ENCODE peak calls at places on chromosome 20, in nine cellular contexts. G is prostate gland, I is RWPE2, Q is RWPE1, X is tibial artery, S is caudate nucleus, O is MM.1S, A is neural progenitor cell, N is hepatocyte. B is an unnamed sample.

GRCh38 chr20:347317-347639 is 367 bp downstream of the NRSN2 start:
- DNase-seq in G (no peak), Q (no peak), O (no peak), I (no peak), S (no peak), A (peak), N (no peak), X (no peak), B (no peak)

GRCh38 chr20:25196701-25197120 is 1.2 kb downstream of the ENTPD6 start:
- DNase-seq in N (no peak), X (no peak), G (peak), A (peak), S (no peak), I (no peak), Q (no peak), O (peak), B (no peak)

GRCh38 chr20:59765599-59766177 is 161.3 kb downstream of the PHACTR3 start:
- DNase-seq in O (peak), A (peak), Q (peak), I (peak), S (no peak), X (no peak), G (no peak), N (peak), B (peak)

GRCh38 chr20:14700641-14700965 is 363.2 kb upstream of the FLRT3 start:
- DNase-seq in Q (peak), N (peak), O (peak), S (no peak), I (no peak), G (no peak), A (no peak), X (no peak), B (no peak)

GRCh38 chr20:32571566-32571965 is 13.6 kb downstream of the NOL4L start:
- DNase-seq in A (no peak), S (no peak), N (no peak), O (no peak), Q (no peak), G (no peak), X (no peak), I (peak), B (no peak)

GRCh38 chr20:10228330-10228729 is 9.7 kb downstream of the SNAP25 start:
- DNase-seq in A (no peak), X (no peak), N (peak), O (no peak), S (no peak), I (no peak), Q (peak), G (no peak), B (no peak)

GRCh38 chr20:11246251-11246775 is 572.5 kb upstream of the JAG1 start:
- DNase-seq in A (no peak), X (no peak), O (no peak), N (no peak), I (no peak), G (no peak), Q (no peak), S (no peak), B (no peak)

GRCh38 chr20:21090112-21090737 is 15.9 kb downstream of the LINC00237 start:
- DNase-seq in Q (no peak), S (no peak), O (no peak), I (no peak), X (no peak), N (no peak), A (no peak), G (no peak), B (no peak)

GRCh38 chr20:46399401-46399800 is 7.0 kb downstream of the ELMO2 start:
- DNase-seq in O (peak), N (no peak), X (no peak), S (no peak), A (no peak), I (peak), G (peak), Q (no peak), B (no peak)

GRCh38 chr20:30811896-30812671 is 445.4 kb upstream of the DEFB115 start:
- DNase-seq in A (peak), G (no peak), Q (no peak), O (no peak), N (no peak), S (no peak), I (peak), X (no peak), B (peak)

GRCh38 chr20:58696411-58696961 is 3.9 kb downstream of the NPEPL1 start:
- DNase-seq in S (no peak), O (no peak), I (peak), G (no peak), A (no peak), X (peak), Q (no peak), N (no peak), B (no peak)

GRCh38 chr20:10453241-10453640 is 18.1 kb downstream of the SLX4IP start:
- DNase-seq in S (no peak), X (no peak), Q (no peak), A (no peak), G (no peak), N (no peak), O (peak), I (no peak), B (no peak)

GRCh38 chr20:45592574-45593189 is 13.6 kb upstream of the WFDC8 start:
- DNase-seq in I (no peak), O (peak), G (no peak), X (no peak), A (peak), N (peak), S (no peak), Q (peak), B (no peak)

GRCh38 chr20:8515810-8516435 is 383.9 kb downstream of the PLCB1 start:
- DNase-seq in O (no peak), X (no peak), Q (no peak), S (no peak), A (no peak), G (no peak), N (no peak), I (no peak), B (no peak)

GRCh38 chr20:19652591-19653026 is 105.4 kb upstream of the RIN2 start:
- DNase-seq in I (no peak), A (no peak), N (no peak), O (no peak), G (no peak), X (no peak), Q (no peak), S (no peak), B (no peak)

GRCh38 chr20:41138527-41139226 is 1.3 kb downstream of the PLCG1 start:
- DNase-seq in O (no peak), A (peak), X (peak), N (peak), I (peak), Q (peak), G (no peak), S (no peak), B (no peak)

GRCh38 chr20:444117-444516 is 18.2 kb downstream of the TBC1D20 start:
- DNase-seq in A (no peak), N (no peak), X (no peak), S (no peak), Q (no peak), G (no peak), O (no peak), I (peak), B (no peak)

GRCh38 chr20:46939566-46939965 is 44.9 kb downstream of the EYA2 start:
- DNase-seq in X (no peak), Q (no peak), O (no peak), A (no peak), G (no peak), I (no peak), S (no peak), N (no peak), B (no peak)

GRCh38 chr20:219290-220115 is 7.6 kb upstream of the DEFB129 start:
- DNase-seq in S (no peak), N (peak), Q (peak), I (no peak), O (no peak), A (peak), X (no peak), G (no peak), B (no peak)

DNA sequence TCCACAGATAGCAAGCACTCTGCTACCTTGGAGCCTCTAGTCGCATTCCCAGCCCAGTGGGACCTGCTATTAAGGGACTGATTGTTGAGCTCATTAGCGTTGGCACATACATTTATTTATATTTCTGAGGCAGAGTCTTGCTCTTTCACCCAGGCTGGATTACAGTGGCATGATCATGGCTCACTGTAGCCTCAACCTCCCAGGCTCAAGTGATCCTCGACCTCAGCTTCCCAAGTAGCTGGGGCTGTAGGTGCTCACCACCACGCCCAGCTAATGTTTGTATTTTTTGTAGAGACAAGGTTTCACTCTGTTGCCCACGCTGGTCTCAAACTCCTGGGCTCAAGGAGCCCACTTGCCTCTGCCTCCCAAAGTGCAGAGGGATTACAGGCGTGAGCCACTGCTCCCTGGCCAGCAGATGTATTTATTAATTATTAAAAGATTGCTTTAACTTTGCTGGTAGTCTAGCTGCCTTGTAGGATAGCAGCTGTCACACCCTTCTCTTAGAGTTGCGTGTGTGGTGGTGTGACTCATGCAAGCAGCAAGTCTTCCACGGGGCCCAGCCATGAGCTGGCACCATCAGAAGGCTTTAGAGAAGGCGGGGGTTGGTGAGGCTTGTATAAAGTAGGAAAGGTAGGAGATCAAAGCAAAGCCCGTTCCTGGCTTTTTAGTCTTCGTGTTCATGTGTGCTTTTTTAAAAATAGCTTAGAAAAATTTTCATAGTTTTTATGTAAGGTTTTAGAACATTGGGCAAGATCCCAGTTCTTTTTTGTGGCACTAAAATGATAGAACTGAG is 16.5 kb downstream of the ACTR5 start:
- DNase-seq in Q (peak), G (no peak), S (no peak), O (no peak), A (no peak), I (peak), X (peak), N (peak), B (no peak)
- H3K27ac ChIP-seq in Q (peak), G (no peak), S (peak), O (no peak), A (no peak), I (peak), X (peak), N (peak), B (no peak)

DNA sequence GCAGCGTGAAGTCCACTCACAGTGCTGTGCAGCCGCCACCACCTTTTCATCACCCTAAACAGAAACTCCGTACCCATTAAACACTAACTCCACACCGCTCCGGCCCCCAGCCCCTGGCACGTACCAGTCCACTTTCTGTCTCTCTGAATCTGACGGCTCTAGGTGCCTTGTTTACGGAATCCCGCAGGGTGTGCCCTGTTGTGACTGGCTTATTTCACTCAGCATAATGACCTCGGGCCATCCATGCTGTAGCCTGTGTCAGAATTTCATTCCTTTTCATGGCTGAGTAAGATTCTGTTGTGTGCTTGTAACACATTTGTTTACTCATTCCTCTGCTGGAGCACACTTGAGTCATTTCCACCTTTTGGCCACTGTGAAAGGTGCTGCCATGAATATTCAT is 18.0 kb downstream of the TCFL5 start:
- DNase-seq in S (no peak), I (peak), X (no peak), G (no peak), Q (no peak), A (no peak), N (no peak), O (no peak), B (no peak)
- H3K27ac ChIP-seq in S (no peak), I (no peak), X (no peak), G (no peak), Q (no peak), A (no peak), N (no peak), O (no peak), B (no peak)

GRCh38 chr20:63944078-63944941 is 11.9 kb downstream of the UCKL1 start:
- DNase-seq in O (no peak), I (no peak), X (peak), G (no peak), Q (no peak), N (no peak), A (no peak), S (no peak), B (no peak)
- H3K27ac ChIP-seq in O (no peak), I (peak), X (no peak), G (no peak), Q (peak), N (no peak), A (no peak), S (no peak), B (no peak)

GRCh38 chr20:57583289-57584257 is 22.7 kb downstream of the PCK1 start:
- DNase-seq in Q (no peak), O (no peak), S (no peak), A (no peak), G (no peak), N (no peak), I (peak), X (no peak), B (no peak)

GRCh38 chr20:57580478-57581201 is 19.7 kb downstream of the PCK1 start:
- DNase-seq in I (no peak), G (no peak), O (no peak), Q (no peak), S (no peak), X (no peak), N (no peak), A (no peak), B (no peak)

GRCh38 chr20:57582432-57583288 is 21.8 kb downstream of the PCK1 start:
- DNase-seq in S (no peak), A (peak), X (peak), O (no peak), Q (no peak), G (no peak), N (peak), I (peak), B (no peak)

GRCh38 chr20:57581202-57582028 is 20.5 kb downstream of the PCK1 start:
- DNase-seq in S (no peak), I (peak), G (no peak), A (no peak), N (no peak), O (no peak), Q (no peak), X (peak), B (no peak)

GRCh38 chr20:57582029-57582378 is 21.1 kb downstream of the PCK1 start:
- DNase-seq in S (no peak), O (no peak), G (no peak), A (no peak), Q (no peak), N (no peak), I (peak), X (no peak), B (no peak)
- H3K27ac ChIP-seq in S (peak), O (no peak), G (peak), A (no peak), Q (no peak), N (peak), I (no peak), X (peak), B (peak)

GRCh38 chr20:22601361-22602141 is 17.2 kb upstream of the FOXA2 start:
- DNase-seq in O (no peak), Q (no peak), X (no peak), G (no peak), S (no peak), I (no peak), A (no peak), N (peak), B (no peak)
- H3K27ac ChIP-seq in O (no peak), Q (no peak), X (no peak), G (no peak), S (no peak), I (no peak), A (no peak), N (peak), B (no peak)

GRCh38 chr20:35650632-35651031 is 14.1 kb downstream of the CPNE1 start:
- DNase-seq in Q (no peak), G (no peak), I (no peak), N (no peak), X (no peak), A (no peak), O (no peak), S (no peak), B (no peak)
- H3K27ac ChIP-seq in Q (no peak), G (no peak), I (no peak), N (no peak), X (no peak), A (no peak), O (no peak), S (no peak), B (no peak)

GRCh38 chr20:50789968-50790650 is 4.8 kb upstream of the BCAS4 start:
- DNase-seq in S (no peak), O (no peak), I (peak), X (no peak), A (no peak), G (no peak), Q (no peak), N (no peak), B (no peak)
- H3K27ac ChIP-seq in S (peak), O (no peak), I (peak), X (peak), A (no peak), G (peak), Q (peak), N (peak), B (peak)

GRCh38 chr20:35648836-35649235 is 15.9 kb downstream of the CPNE1 start:
- DNase-seq in N (no peak), I (no peak), X (no peak), A (no peak), G (no peak), S (no peak), Q (no peak), O (no peak), B (no peak)
- H3K27ac ChIP-seq in N (peak), I (no peak), X (no peak), A (no peak), G (no peak), S (no peak), Q (no peak), O (no peak), B (no peak)

GRCh38 chr20:35404614-35405259 is 7.0 kb downstream of the UQCC1 start:
- DNase-seq in A (no peak), S (no peak), G (no peak), I (no peak), O (peak), N (no peak), X (no peak), Q (no peak), B (no peak)
- H3K27ac ChIP-seq in A (no peak), S (no peak), G (no peak), I (no peak), O (no peak), N (no peak), X (no peak), Q (no peak), B (no peak)